ENCODE peak calls at places on chromosomes 13 and 19, in six cellular contexts. V is upper lobe of left lung; B is HS-5; E is EH; N is GM03348; Y is stimulated activated naive CD4-positive, alpha-beta T cell. M is an unnamed sample.

GRCh38 chr13:32427852-32428580 is at the start of gene N4BP2L1:
- DNase-seq in N (peak), V (peak), E (peak), Y (peak), B (peak), M (no peak)

GRCh38 chr19:6041071-6041470 is 63.1 kb upstream of the RANBP3 start:
- DNase-seq in Y (no peak), V (no peak), E (no peak), B (no peak), N (no peak), M (no peak)

GRCh38 chr19:42092350-42092749 is 16.4 kb downstream of the ZNF574 start:
- DNase-seq in V (no peak), Y (no peak), B (no peak), N (peak), E (peak), M (no peak)

GRCh38 chr19:13031917-13032623 is 36.8 kb downstream of the NFIX start:
- DNase-seq in Y (no peak), N (no peak), V (no peak), E (peak), B (no peak), M (no peak)

GRCh38 chr19:33767898-33768413 is 28.7 kb upstream of the KCTD15 start:
- DNase-seq in E (peak), B (no peak), N (peak), Y (no peak), V (no peak), M (no peak)

GRCh38 chr13:43767351-43767901 is 19.3 kb downstream of the ENOX1 start:
- DNase-seq in E (no peak), V (no peak), Y (no peak), B (no peak), N (peak), M (no peak)

GRCh38 chr13:102870677-102871415 is 25.0 kb downstream of the ERCC5 start:
- DNase-seq in V (peak), Y (no peak), N (peak), E (peak), B (no peak), M (no peak)

GRCh38 chr19:46019270-46019669 is 3.6 kb downstream of the PGLYRP1 start:
- DNase-seq in N (no peak), E (no peak), V (no peak), Y (no peak), B (no peak), M (no peak)

GRCh38 chr13:104586010-104586746 is 1520.0 kb upstream of the SLC10A2 start:
- DNase-seq in V (no peak), Y (no peak), B (no peak), N (no peak), E (no peak), M (no peak)

GRCh38 chr13:61246351-61246750 is 169.3 kb downstream of the PCDH20 start:
- DNase-seq in Y (no peak), E (no peak), V (no peak), N (no peak), B (no peak), M (no peak)

GRCh38 chr19:36851898-36852297 is 1.2 kb downstream of the ZNF345 start:
- DNase-seq in B (no peak), Y (no peak), N (no peak), E (no peak), V (no peak), M (no peak)

GRCh38 chr19:46824887-46825730 is 25.5 kb downstream of the AP2S1 start:
- DNase-seq in Y (no peak), B (no peak), V (peak), E (no peak), N (no peak), M (no peak)

GRCh38 chr19:7460562-7460966 is 28.3 kb downstream of the PEX11G start:
- DNase-seq in V (no peak), Y (no peak), B (no peak), E (peak), N (no peak), M (no peak)

GRCh38 chr13:50131998-50132936 is 117.0 kb downstream of the KCNRG start:
- DNase-seq in B (no peak), V (no peak), N (no peak), E (no peak), Y (no peak), M (no peak)

GRCh38 chr13:98567140-98567539 is 9.8 kb downstream of the STK24 start:
- DNase-seq in V (no peak), Y (no peak), N (no peak), E (no peak), B (no peak), M (no peak)

GRCh38 chr13:20714563-20715339 is 11.3 kb downstream of the IL17D start:
- DNase-seq in E (peak), V (no peak), Y (no peak), N (peak), B (no peak), M (no peak)

GRCh38 chr19:16040642-16041041 is 35.7 kb upstream of the TPM4 start:
- DNase-seq in Y (no peak), V (no peak), N (no peak), E (peak), B (no peak), M (no peak)

GRCh38 chr19:36528921-36529518 is 949 bp upstream of the ZNF260 start:
- DNase-seq in E (no peak), Y (no peak), B (no peak), V (no peak), N (peak), M (no peak)

GRCh38 chr13:98044301-98044700 is 90.8 kb downstream of the IPO5 start:
- DNase-seq in Y (no peak), V (no peak), B (no peak), E (no peak), N (no peak), M (no peak)

GRCh38 chr13:95480131-95480545 is 72.4 kb upstream of the CLDN10 start:
- DNase-seq in Y (no peak), N (no peak), V (peak), E (no peak), B (no peak), M (no peak)

GRCh38 chr19:10751109-10751972 is 33.5 kb downstream of the DNM2 start:
- DNase-seq in E (no peak), B (no peak), N (peak), V (peak), Y (no peak), M (no peak)

GRCh38 chr13:75486146-75486545 is 4.2 kb upstream of the TBC1D4 start:
- DNase-seq in V (no peak), B (no peak), Y (no peak), N (no peak), E (no peak), M (no peak)

GRCh38 chr19:41018736-41019290 is 27.7 kb downstream of the CYP2B6 start:
- DNase-seq in E (no peak), Y (no peak), V (no peak), B (no peak), N (no peak), M (no peak)

GRCh38 chr19:43784251-43784980 is 3.6 kb upstream of the KCNN4 start:
- DNase-seq in B (peak), Y (peak), V (peak), E (peak), N (peak), M (peak)

GRCh38 chr19:4064551-4065260 is 2.0 kb downstream of the ZBTB7A start:
- DNase-seq in V (peak), N (peak), B (no peak), Y (peak), E (peak), M (no peak)

GRCh38 chr13:75687145-75687763 is 51.1 kb downstream of the LMO7 start:
- DNase-seq in Y (no peak), B (no peak), V (no peak), E (peak), N (peak), M (no peak)

GRCh38 chr13:113533441-113533840 is 42.9 kb upstream of the DCUN1D2 start:
- DNase-seq in E (no peak), Y (no peak), N (no peak), B (no peak), V (no peak), M (no peak)

GRCh38 chr19:12687496-12688196 is at the start of gene GNG14:
- DNase-seq in V (no peak), Y (no peak), B (no peak), E (no peak), N (no peak), M (no peak)

GRCh38 chr13:99425485-99426341 is 75.6 kb upstream of the TM9SF2 start:
- DNase-seq in V (no peak), B (no peak), Y (peak), N (no peak), E (no peak), M (no peak)

GRCh38 chr19:14412436-14413071 is 6.6 kb downstream of the DDX39A start:
- DNase-seq in E (no peak), V (no peak), Y (no peak), B (no peak), N (no peak), M (no peak)

GRCh38 chr19:35596366-35596999 is 10.5 kb downstream of the PMIS2 start:
- DNase-seq in Y (no peak), N (no peak), V (no peak), B (no peak), E (peak), M (no peak)

GRCh38 chr19:44748426-44749254 is at the start of gene BCL3:
- DNase-seq in Y (no peak), B (no peak), E (no peak), N (peak), V (peak), M (no peak)

GRCh38 chr19:22935151-22935550 is 67.8 kb downstream of the ZNF728 start:
- DNase-seq in V (no peak), B (no peak), E (no peak), Y (no peak), N (no peak), M (no peak)

M was measured in AG04449.